ENCODE peak calls at places on chromosomes 7 and 10, in five cellular contexts. U, W, R, B and I are unnamed samples.
A peak's percentile ranks its signal among the peaks of the same experiment; 100 is the strongest.

GRCh38 chr7:50369408-50370026 is 65.0 kb downstream of the IKZF1 start:
- DNase-seq in U (no peak), W (no peak), R (no peak), B (no peak), I (no peak)

GRCh38 chr7:961546-962400 is 7.3 kb upstream of the ADAP1 start:
- DNase-seq in R (no peak), W (peak; percentile 58), B (no peak), U (no peak), I (no peak)

GRCh38 chr10:116120688-116121087 is 152.3 kb downstream of the GFRA1 start:
- DNase-seq in W (no peak), U (no peak), R (no peak), B (no peak), I (no peak)

GRCh38 chr10:98030991-98031431 is 590 bp upstream of the CRTAC1 start:
- DNase-seq in B (no peak), U (no peak), R (no peak), W (no peak), I (no peak)

GRCh38 chr10:72918352-72918751 is 24.8 kb downstream of the OIT3 start:
- DNase-seq in W (no peak), R (no peak), U (no peak), B (no peak), I (no peak)

GRCh38 chr7:114622189-114622588 is 207.6 kb downstream of the FOXP2 start:
- DNase-seq in U (no peak), W (no peak), B (no peak), R (no peak), I (no peak)

GRCh38 chr10:16116404-16117304 is 256.3 kb upstream of the MINDY3 start:
- DNase-seq in R (no peak), B (no peak), U (peak; percentile 13), W (no peak), I (no peak)

GRCh38 chr10:29688230-29688634 is 53.5 kb upstream of the SVIL start:
- DNase-seq in R (no peak), U (no peak), W (no peak), B (no peak), I (peak; percentile 40)

GRCh38 chr7:127887631-127888030 is 143.6 kb downstream of the LRRC4 start:
- DNase-seq in W (no peak), U (no peak), R (no peak), B (no peak), I (no peak)

GRCh38 chr10:90872648-90873020 is 860 bp downstream of the RPP30 start:
- DNase-seq in B (no peak), R (no peak), U (no peak), W (no peak), I (no peak)

GRCh38 chr10:24449334-24449740 is 240.4 kb downstream of the KIAA1217 start:
- DNase-seq in R (no peak), B (no peak), W (no peak), U (no peak), I (no peak)

GRCh38 chr10:61832866-61833481 is 68.5 kb upstream of the ARID5B start:
- DNase-seq in B (no peak), R (no peak), W (no peak), U (no peak), I (no peak)

GRCh38 chr7:519974-520458 is 370 bp upstream of the PDGFA start:
- DNase-seq in R (peak; percentile 63), U (peak; percentile 75), B (no peak), W (no peak), I (no peak)

GRCh38 chr10:16835223-16835622 is 18.0 kb upstream of the RSU1 start:
- DNase-seq in R (no peak), B (no peak), U (no peak), W (no peak), I (no peak)

GRCh38 chr10:60524541-60524940 is 134.9 kb upstream of the ANK3 start:
- DNase-seq in W (no peak), B (no peak), U (no peak), R (no peak), I (no peak)

GRCh38 chr10:124296813-124297788 is 121.6 kb downstream of the OAT start:
- DNase-seq in B (no peak), R (no peak), W (no peak), U (no peak), I (peak; percentile 77)

GRCh38 chr7:2299131-2299829 is 15.0 kb downstream of the SNX8 start:
- DNase-seq in R (peak; percentile 25), U (peak; percentile 18), B (peak; percentile 62), W (no peak), I (no peak)

GRCh38 chr10:100131571-100131970 is 49.9 kb upstream of the CPN1 start:
- DNase-seq in W (no peak), B (no peak), U (no peak), R (no peak), I (no peak)

GRCh38 chr10:60377955-60378354 is 11.7 kb downstream of the ANK3 start:
- DNase-seq in U (no peak), B (no peak), W (no peak), R (no peak), I (no peak)

GRCh38 chr7:147651601-147652000 is 939.0 kb upstream of the C7orf33 start:
- DNase-seq in W (no peak), R (no peak), U (no peak), B (no peak), I (no peak)

GRCh38 chr10:12720217-12720981 is 281.1 kb downstream of the CCDC3 start:
- DNase-seq in B (no peak), U (peak; percentile 88), W (no peak), R (peak; percentile 61), I (no peak)

GRCh38 chr7:137879357-137880158 is 32.8 kb upstream of the DGKI start:
- DNase-seq in B (no peak), R (peak; percentile 34), W (peak; percentile 70), U (no peak), I (no peak)

GRCh38 chr10:6581750-6582697 is 1.9 kb upstream of the PRKCQ start:
- DNase-seq in B (no peak), U (no peak), R (no peak), W (no peak), I (no peak)
- TF ChIP-seq POLR2A in B (no peak), U (no peak), R (no peak), W (no peak), I (no peak)

DNA sequence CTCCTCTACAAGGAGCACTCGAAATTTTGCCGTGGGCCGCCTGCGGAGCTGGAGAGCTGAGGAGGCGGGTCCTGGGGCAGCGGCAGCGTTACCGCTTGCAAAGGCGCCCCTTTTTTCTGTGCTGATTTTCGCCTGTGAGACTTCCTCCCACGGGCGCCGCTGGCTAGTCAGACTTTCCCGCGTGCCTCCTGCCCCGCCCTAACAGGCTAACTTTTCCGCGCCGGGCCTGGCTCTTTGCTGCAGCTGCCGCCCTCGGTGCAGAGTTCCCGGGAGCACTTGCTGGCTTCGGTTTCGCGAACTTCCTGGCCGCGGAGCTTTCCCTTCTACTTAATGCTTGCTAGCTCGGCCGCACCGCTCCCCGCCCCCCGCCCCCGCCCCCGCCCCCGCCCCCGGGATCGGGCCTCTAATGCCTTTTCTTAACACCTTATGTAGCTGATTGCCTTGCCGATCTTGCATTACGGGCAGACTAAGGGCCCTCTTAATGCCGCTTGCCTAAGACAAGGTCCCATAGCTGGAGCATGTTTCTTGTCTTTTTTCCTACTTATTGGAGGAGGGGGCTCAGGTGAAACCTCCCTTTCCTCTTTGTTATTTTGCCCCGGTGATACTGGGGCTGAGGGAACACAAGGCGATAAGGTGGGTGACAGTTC is 37.9 kb upstream of the RASGEF1A start:
- DNase-seq in R (peak; percentile 52), B (peak; percentile 67), U (peak; percentile 65), W (peak; percentile 92), I (no peak)
- H3K27me3 ChIP-seq in R (no peaks in the 10 kb centered on the region), B (no peaks in the 10 kb centered on the region), U (no peaks in the 10 kb centered on the region), W (peaks cover 25% of the 10 kb centered on the region), I (no peaks in the 10 kb centered on the region)

DNA sequence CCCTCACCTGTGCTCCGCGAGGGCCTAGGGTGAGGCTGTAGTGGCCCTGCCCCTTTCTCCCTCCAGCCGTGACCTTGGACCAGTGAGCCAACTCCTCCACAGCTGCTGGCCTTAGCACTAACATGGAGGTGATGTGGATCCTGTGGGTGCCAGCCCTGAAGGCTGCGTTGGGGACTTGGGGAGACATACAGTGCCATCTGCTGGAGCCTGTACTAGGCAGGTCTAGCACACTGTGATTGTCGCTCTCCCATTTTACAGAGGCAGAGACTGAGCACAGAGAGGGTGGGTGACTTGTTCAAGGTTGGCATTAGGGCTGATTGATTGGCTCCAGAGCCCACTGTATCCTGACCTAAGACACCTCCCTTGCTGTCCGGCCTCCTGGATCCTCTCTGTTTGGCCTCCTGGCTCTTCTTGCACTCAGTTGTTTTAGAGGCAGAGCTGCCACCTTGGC is 37.6 kb downstream of the PRF1 start:
- DNase-seq in U (no peak), R (no peak), B (no peak), W (no peak), I (no peak)
- TF ChIP-seq CTCF in U (no peak), R (no peak), B (no peak), W (no peak), I (no peak)

DNA sequence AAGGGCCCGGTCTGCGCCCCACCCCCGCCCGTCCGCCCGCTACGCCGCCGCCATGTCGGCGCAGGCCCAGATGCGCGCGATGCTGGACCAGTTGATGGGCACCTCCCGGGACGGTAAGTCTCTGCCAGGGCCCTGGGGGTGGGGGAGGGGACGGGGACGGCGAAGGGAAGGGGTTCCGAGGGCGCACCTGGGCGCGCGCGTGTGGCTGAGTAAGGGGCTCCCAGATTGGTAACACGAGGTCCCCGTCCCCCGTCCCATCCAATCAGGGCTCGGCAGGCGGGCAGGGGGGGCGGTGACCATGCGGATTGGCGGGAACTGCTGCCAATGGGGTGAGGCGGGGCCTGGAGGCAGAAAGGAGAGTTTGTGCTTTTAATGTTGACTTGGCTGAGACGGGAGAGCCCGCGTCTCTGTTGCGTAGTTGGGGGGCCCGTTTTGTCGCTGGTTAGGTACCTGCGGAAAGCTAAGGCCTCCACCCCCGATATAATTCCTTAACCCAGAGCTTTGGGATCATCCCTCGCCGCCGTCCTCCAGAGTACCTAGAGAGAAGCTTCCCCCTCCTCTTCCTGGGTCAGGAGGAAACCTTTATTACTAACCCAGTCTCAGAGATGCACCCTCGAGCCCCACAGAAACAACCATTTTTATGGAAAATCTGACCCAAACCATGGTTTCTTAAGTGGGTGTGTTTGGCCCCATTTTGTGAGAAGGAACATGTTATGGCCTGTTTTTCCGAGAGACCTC is 685 bp downstream of the LUC7L2 start:
- DNase-seq in B (peak; percentile 97), R (peak; percentile 97), U (peak; percentile 97), W (peak; percentile 98), I (peak; percentile 99)
- TF ChIP-seq POLR2A in B (no peak), R (peak; percentile 82), U (no peak), W (peak; percentile 28), I (peak; percentile 62)